ENCODE peak calls at places on chromosome 6, in six cellular contexts. D is endodermal cell, T is adipocyte, B is A673, P is H9, K is IMR-90. Q is an unnamed sample.

GRCh38 chr6:25337004-25337403 is 57.8 kb downstream of the CARMIL1 start:
- DNase-seq in D (no peak), T (peak; percentile 47), B (no peak), P (no peak), K (no peak), Q (no peak)

GRCh38 chr6:14144678-14145113 is 27.1 kb downstream of the CD83 start:
- DNase-seq in D (peak; percentile 96), T (peak; percentile 78), B (peak; percentile 92), P (peak; percentile 91), K (peak; percentile 62), Q (peak; percentile 86)

GRCh38 chr6:118892248-118893094 is 1.5 kb upstream of the ASF1A start:
- DNase-seq in D (no peak), T (no peak), B (no peak), P (no peak), K (no peak), Q (no peak)

GRCh38 chr6:13098808-13099570 is 229.3 kb downstream of the TBC1D7 start:
- DNase-seq in D (no peak), T (no peak), B (no peak), P (no peak), K (no peak), Q (no peak)

GRCh38 chr6:3039384-3039783 is 28.9 kb upstream of the RIPK1 start:
- DNase-seq in D (no peak), T (no peak), B (peak; percentile 50), P (no peak), K (no peak), Q (no peak)

GRCh38 chr6:40588070-40588384 is 863 bp upstream of the LRFN2 start:
- DNase-seq in D (no peak), T (no peak), B (no peak), P (no peak), K (no peak), Q (no peak)

GRCh38 chr6:142833054-142833453 is 111.9 kb downstream of the HIVEP2 start:
- DNase-seq in D (no peak), T (peak; percentile 77), B (no peak), P (no peak), K (peak; percentile 98), Q (no peak)

GRCh38 chr6:108295676-108296075 is 822 bp downstream of the AFG1L start:
- DNase-seq in D (no peak), T (peak; percentile 8), B (peak; percentile 15), P (no peak), K (no peak), Q (no peak)

GRCh38 chr6:158631678-158632537 is 12.6 kb downstream of the DYNLT1 start:
- DNase-seq in D (peak; percentile 37), T (peak; percentile 30), B (no peak), P (no peak), K (peak; percentile 97), Q (no peak)

GRCh38 chr6:72922401-72922800 is 300.5 kb downstream of the KCNQ5 start:
- DNase-seq in D (no peak), T (no peak), B (no peak), P (no peak), K (peak; percentile 23), Q (no peak)

GRCh38 chr6:146550911-146551310 is 7.3 kb downstream of the RAB32 start:
- DNase-seq in D (no peak), T (peak; percentile 50), B (no peak), P (no peak), K (peak; percentile 66), Q (no peak)

GRCh38 chr6:71933881-71934280 is 47.5 kb downstream of the RIMS1 start:
- DNase-seq in D (no peak), T (no peak), B (no peak), P (no peak), K (no peak), Q (no peak)

GRCh38 chr6:114346451-114346850 is 3.6 kb upstream of the HS3ST5 start:
- DNase-seq in D (no peak), T (peak; percentile 36), B (no peak), P (no peak), K (no peak), Q (no peak)

GRCh38 chr6:139588734-139589418 is 214.4 kb upstream of the CITED2 start:
- DNase-seq in D (no peak), T (peak; percentile 85), B (no peak), P (no peak), K (peak; percentile 94), Q (no peak)

GRCh38 chr6:3419624-3420272 is 37.1 kb downstream of the SLC22A23 start:
- DNase-seq in D (no peak), T (peak; percentile 34), B (no peak), P (no peak), K (peak; percentile 76), Q (no peak)

GRCh38 chr6:25035451-25036435 is 100.0 kb upstream of the RIPOR2 start:
- DNase-seq in D (peak; percentile 65), T (no peak), B (no peak), P (no peak), K (no peak), Q (no peak)

GRCh38 chr6:97032950-97033349 is 108.4 kb downstream of the KLHL32 start:
- DNase-seq in D (no peak), T (no peak), B (no peak), P (no peak), K (no peak), Q (no peak)

GRCh38 chr6:28767133-28767532 is 156.7 kb downstream of the TRIM27 start:
- DNase-seq in D (no peak), T (no peak), B (no peak), P (no peak), K (no peak), Q (no peak)

GRCh38 chr6:28765978-28766351 is 157.8 kb downstream of the TRIM27 start:
- DNase-seq in D (peak; percentile 68), T (no peak), B (no peak), P (peak; percentile 42), K (no peak), Q (no peak)

GRCh38 chr6:28767691-28768090 is 156.1 kb downstream of the TRIM27 start:
- DNase-seq in D (no peak), T (no peak), B (no peak), P (no peak), K (no peak), Q (no peak)

GRCh38 chr6:28764761-28765282 is 159.0 kb downstream of the TRIM27 start:
- DNase-seq in D (no peak), T (no peak), B (no peak), P (no peak), K (no peak), Q (no peak)

DNA sequence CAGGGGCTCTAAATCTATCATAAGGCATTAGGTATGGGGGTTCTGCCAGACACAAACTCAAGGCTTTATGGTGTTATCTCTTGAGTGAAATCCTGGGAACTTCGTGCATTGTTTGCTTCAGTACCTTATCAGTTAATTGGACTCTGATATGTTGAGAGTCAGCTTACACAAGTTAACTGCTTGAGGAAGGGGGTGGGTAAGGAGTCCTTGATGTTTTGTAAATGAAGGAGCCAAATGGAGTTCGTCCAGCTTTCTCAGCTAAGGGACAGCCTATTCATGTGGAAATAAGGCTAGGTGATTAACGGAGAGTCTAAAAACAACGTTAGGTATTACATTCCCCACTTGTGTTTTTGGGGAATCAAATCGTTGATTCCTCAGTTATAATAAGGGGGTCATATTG is 157.4 kb downstream of the TRIM27 start:
- DNase-seq in D (no peak), T (no peak), B (no peak), P (peak; percentile 36), K (no peak), Q (no peak)
- H3K27me3 ChIP-seq in D (peaks cover 67% of the 10 kb centered on the region), T (peaks cover 56% of the 10 kb centered on the region), B (no peaks in the 10 kb centered on the region), P (peaks cover 78% of the 10 kb centered on the region), K (peaks cover 32% of the 10 kb centered on the region), Q (peaks cover 78% of the 10 kb centered on the region)

GRCh38 chr6:98841114-98841513 is 6.7 kb downstream of the POU3F2 start:
- DNase-seq in D (no peak), T (no peak), B (no peak), P (no peak), K (no peak), Q (no peak)

GRCh38 chr6:98844244-98845161 is 10.1 kb downstream of the POU3F2 start:
- DNase-seq in D (peak; percentile 65), T (no peak), B (peak; percentile 58), P (no peak), K (no peak), Q (no peak)

GRCh38 chr6:98841589-98842488 is 7.5 kb downstream of the POU3F2 start:
- DNase-seq in D (no peak), T (no peak), B (no peak), P (no peak), K (no peak), Q (no peak)

GRCh38 chr6:98843274-98844243 is 9.2 kb downstream of the POU3F2 start:
- DNase-seq in D (peak; percentile 76), T (no peak), B (no peak), P (peak; percentile 55), K (no peak), Q (no peak)

GRCh38 chr6:98842489-98843180 is 8.3 kb downstream of the POU3F2 start:
- DNase-seq in D (peak; percentile 80), T (no peak), B (no peak), P (peak; percentile 66), K (no peak), Q (no peak)
- H3K27me3 ChIP-seq in D (peaks cover 100% of the 10 kb centered on the region), T (peaks cover 90% of the 10 kb centered on the region), B (no peaks in the 10 kb centered on the region), P (peaks cover 55% of the 10 kb centered on the region), K (peaks cover 82% of the 10 kb centered on the region), Q (peaks cover 62% of the 10 kb centered on the region)

DNA sequence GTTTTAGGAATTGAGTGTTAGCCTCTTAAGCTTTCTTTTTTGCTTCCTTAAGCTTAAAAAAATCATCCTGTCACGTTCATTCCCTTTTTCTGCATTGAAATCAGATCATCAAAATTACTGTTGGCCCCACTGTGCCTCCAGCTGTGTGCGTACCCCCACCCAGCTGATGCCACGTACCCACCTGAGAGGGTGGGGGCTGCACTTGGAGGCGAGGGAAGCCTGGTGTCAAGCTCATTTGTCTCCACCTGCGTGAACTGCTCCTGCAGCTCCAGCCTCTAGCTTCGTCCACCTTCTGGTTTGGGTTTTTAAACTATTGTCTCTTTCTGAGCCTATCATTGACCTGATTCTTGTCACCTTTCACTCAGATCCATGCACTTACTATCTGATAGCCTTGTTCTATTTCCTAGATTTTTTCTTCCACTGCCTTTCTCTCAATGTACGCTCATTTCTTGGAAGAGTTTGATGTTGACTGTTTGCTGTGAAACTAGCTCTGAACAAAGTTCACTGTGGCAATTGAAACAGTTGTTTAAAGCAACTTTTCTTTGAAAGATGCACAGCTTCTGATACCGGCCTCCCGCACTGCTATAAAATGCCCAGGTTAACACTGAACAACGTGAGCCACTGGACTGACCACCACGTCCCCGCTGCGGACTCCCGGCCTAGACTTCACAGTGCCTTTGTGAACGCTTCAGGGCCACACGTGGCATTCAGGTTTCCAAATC is 30.0 kb upstream of the IRF4 start:
- DNase-seq in D (no peak), T (no peak), B (no peak), P (no peak), K (no peak), Q (no peak)
- H3K27me3 ChIP-seq in D (no peaks in the 10 kb centered on the region), T (peaks cover 42% of the 10 kb centered on the region), B (peaks cover 10% of the 10 kb centered on the region), P (no peaks in the 10 kb centered on the region), K (peaks cover 2% of the 10 kb centered on the region), Q (no peaks in the 10 kb centered on the region)

DNA sequence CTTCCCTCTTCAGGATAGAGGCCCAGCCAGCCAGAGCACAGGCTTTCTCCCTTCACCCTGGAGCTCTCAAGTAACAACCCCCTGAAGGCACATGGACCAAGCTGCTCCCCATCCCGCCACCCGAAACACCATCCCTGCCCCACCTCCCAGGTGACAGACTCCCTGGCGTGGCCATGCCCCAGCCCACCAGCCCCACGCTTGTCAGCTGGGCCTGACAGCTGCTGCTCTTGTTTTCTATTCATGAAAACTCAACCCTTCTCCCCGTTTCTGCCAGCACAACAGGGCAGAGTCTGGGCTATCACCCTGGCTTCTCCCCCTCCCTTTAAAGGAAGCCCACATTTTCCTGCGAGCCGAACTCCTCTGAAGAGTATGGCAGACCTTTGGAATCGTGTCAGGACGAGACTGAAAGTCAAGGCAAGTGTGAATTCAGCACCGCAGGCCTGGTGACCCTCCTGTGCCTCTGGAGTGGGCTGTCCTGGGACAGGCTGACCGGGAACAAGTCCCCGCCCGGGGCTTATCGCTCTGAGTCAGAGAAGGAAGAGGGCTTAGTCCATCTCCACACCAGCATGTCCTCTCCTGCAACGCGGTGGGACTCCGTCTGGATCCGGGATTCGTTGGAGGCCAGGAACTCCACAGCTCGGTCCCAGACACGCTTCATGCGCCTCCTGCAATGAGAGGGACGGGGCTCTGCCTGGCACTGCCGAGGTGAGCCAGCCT is 16.7 kb downstream of the LEMD2 start:
- DNase-seq in D (no peak), T (no peak), B (no peak), P (no peak), K (peak; percentile 30), Q (no peak)
- H3K27me3 ChIP-seq in D (no peaks in the 10 kb centered on the region), T (no peaks in the 10 kb centered on the region), B (no peaks in the 10 kb centered on the region), P (no peaks in the 10 kb centered on the region), K (no peaks in the 10 kb centered on the region), Q (no peaks in the 10 kb centered on the region)